ENCODE peak calls at places on chromosomes 2 and 18, in four cellular contexts. D, O, F and B are unnamed samples.

GRCh38 chr2:130836501-130837174 is at the start of gene ARHGEF4:
- DNase-seq in O (peak), D (no peak), F (peak), B (no peak)

GRCh38 chr18:77230645-77231044 is 19.0 kb upstream of the GALR1 start:
- DNase-seq in O (no peak), D (no peak), F (no peak), B (no peak)

GRCh38 chr2:20494246-20494645 is 47.4 kb downstream of the RHOB start:
- DNase-seq in D (no peak), F (no peak), O (no peak), B (no peak)

GRCh38 chr2:183606022-183606717 is 481.9 kb downstream of the NUP35 start:
- DNase-seq in F (no peak), D (no peak), O (no peak), B (no peak)

GRCh38 chr2:85468096-85468703 is 49.7 kb downstream of the SH2D6 start:
- DNase-seq in D (no peak), O (no peak), F (no peak), B (peak)

GRCh38 chr18:62526098-62527025 is 3.5 kb downstream of the ZCCHC2 start:
- DNase-seq in D (peak), O (peak), F (peak), B (no peak)

GRCh38 chr2:14492920-14493503 is 139.5 kb upstream of the LRATD1 start:
- DNase-seq in O (peak), D (no peak), F (no peak), B (peak)

GRCh38 chr2:38671946-38672345 is 6.0 kb downstream of the GALM start:
- DNase-seq in F (no peak), O (no peak), D (no peak), B (no peak)

GRCh38 chr2:109282865-109283264 is 153.9 kb downstream of the SH3RF3 start:
- DNase-seq in D (no peak), O (no peak), F (no peak), B (no peak)

GRCh38 chr18:49573835-49574234 is 12.0 kb downstream of the LIPG start:
- DNase-seq in D (no peak), O (no peak), F (no peak), B (no peak)

GRCh38 chr2:134128746-134129145 is 125.1 kb upstream of the MGAT5 start:
- DNase-seq in O (no peak), D (no peak), F (no peak), B (no peak)

GRCh38 chr2:201781583-201782051 is 884 bp upstream of the ALS2 start:
- DNase-seq in D (no peak), O (peak), F (peak), B (no peak)

GRCh38 chr18:48555465-48555995 is 16.7 kb downstream of the CTIF start:
- DNase-seq in D (no peak), O (no peak), F (no peak), B (no peak)

GRCh38 chr2:27086722-27087446 is at the start of gene KHK:
- DNase-seq in D (no peak), F (peak), O (peak), B (no peak)